ENCODE peak calls at places on chromosome 5, in ten cellular contexts. B is uterus; Q is GM19239; T is kidney; W is epithelial cell of esophagus; Z is astrocyte of the cerebellum; I is GM13976; H is NCI-H2107; O is posterior cingulate gyrus; D is activated CD8-positive, alpha-beta memory T cell treated with anti-CD3 and anti-CD28 coated beads, Interleukin-2, amount 10 ng/mL, durations not matched to agents 7 days and 5 days. L is an unnamed sample.

GRCh38 chr5:144465441-144465840 is 294.8 kb downstream of the KCTD16 start:
- DNase-seq in H (peak), Z (no peak), I (no peak), Q (no peak), D (no peak), O (no peak), T (no peak), B (no peak), W (no peak), L (no peak)

GRCh38 chr5:113325054-113325453 is 109.7 kb downstream of the TSSK1B start:
- DNase-seq in Q (no peak), Z (no peak), H (no peak), B (no peak), W (no peak), D (no peak), I (no peak), O (no peak), T (no peak), L (no peak)

GRCh38 chr5:91632871-91633270 is 249.8 kb upstream of the ARRDC3 start:
- DNase-seq in I (no peak), Q (no peak), O (no peak), B (no peak), W (no peak), T (no peak), D (no peak), H (no peak), Z (no peak), L (peak)

GRCh38 chr5:55959208-55959607 is 35.6 kb downstream of the IL6ST start:
- DNase-seq in T (no peak), I (no peak), W (no peak), D (no peak), Z (no peak), B (no peak), Q (no peak), O (no peak), H (no peak), L (no peak)

GRCh38 chr5:89280103-89281037 is 397.4 kb upstream of the MEF2C start:
- DNase-seq in T (no peak), W (no peak), B (no peak), Q (no peak), Z (no peak), H (no peak), O (no peak), D (no peak), I (no peak), L (no peak)

GRCh38 chr5:154311362-154311761 is 120.8 kb downstream of the GALNT10 start:
- DNase-seq in I (peak), W (peak), B (no peak), Q (peak), H (no peak), T (no peak), Z (no peak), O (no peak), D (no peak), L (no peak)

GRCh38 chr5:6632324-6632930 is 417 bp downstream of the NSUN2 start:
- DNase-seq in Z (peak), T (peak), B (no peak), O (peak), Q (no peak), H (peak), W (peak), D (no peak), I (no peak), L (no peak)

GRCh38 chr5:111734013-111734412 is 23.0 kb downstream of the NREP start:
- DNase-seq in I (no peak), D (no peak), B (no peak), T (no peak), H (no peak), Q (no peak), O (peak), Z (no peak), W (peak), L (no peak)

GRCh38 chr5:98975223-98975622 is 46.4 kb upstream of the CHD1 start:
- DNase-seq in Q (no peak), I (no peak), D (no peak), B (no peak), Z (no peak), T (no peak), H (no peak), O (no peak), W (peak), L (no peak)

GRCh38 chr5:139481580-139482049 is 943 bp downstream of the STING1 start:
- DNase-seq in Q (no peak), W (peak), B (peak), Z (no peak), I (peak), H (no peak), O (no peak), D (peak), T (no peak), L (peak)

GRCh38 chr5:138035605-138036537 is 3.0 kb upstream of the FAM13B start:
- DNase-seq in B (peak), H (peak), Z (peak), I (peak), Q (peak), O (peak), W (peak), T (no peak), D (peak), L (peak)

GRCh38 chr5:87170799-87171198 is 96.9 kb upstream of the RASA1 start:
- DNase-seq in D (no peak), H (no peak), I (no peak), Z (no peak), O (no peak), B (no peak), W (no peak), T (no peak), Q (no peak), L (no peak)

GRCh38 chr5:66796306-66797292 is 200.4 kb downstream of the MAST4 start:
- DNase-seq in B (no peak), Q (no peak), O (no peak), Z (no peak), I (no peak), D (no peak), W (peak), H (no peak), T (no peak), L (no peak)

GRCh38 chr5:87233122-87233521 is 34.6 kb upstream of the RASA1 start:
- DNase-seq in I (no peak), Z (no peak), O (no peak), B (no peak), H (no peak), T (no peak), D (no peak), W (no peak), Q (no peak), L (no peak)

GRCh38 chr5:180595381-180596114 is 4.2 kb upstream of the SCGB3A1 start:
- DNase-seq in W (no peak), B (no peak), H (no peak), Z (no peak), T (peak), O (peak), Q (no peak), D (peak), I (no peak), L (no peak)

GRCh38 chr5:103472820-103473219 is 89.8 kb downstream of the NUDT12 start:
- DNase-seq in I (no peak), T (no peak), H (no peak), Z (no peak), Q (no peak), D (no peak), B (no peak), O (no peak), W (peak), L (no peak)

GRCh38 chr5:82405166-82405565 is 127.0 kb upstream of the RPS23 start:
- DNase-seq in Q (no peak), H (no peak), Z (peak), O (no peak), B (no peak), T (no peak), I (no peak), D (no peak), W (peak), L (no peak)

GRCh38 chr5:104793031-104793430 is 1230.4 kb upstream of the NUDT12 start:
- DNase-seq in D (no peak), B (no peak), Z (peak), T (no peak), O (no peak), W (peak), I (no peak), H (no peak), Q (no peak), L (no peak)

GRCh38 chr5:35919191-35919590 is 19.2 kb downstream of the CAPSL start:
- DNase-seq in T (no peak), I (no peak), B (no peak), D (no peak), O (no peak), W (peak), H (no peak), Z (peak), Q (no peak), L (no peak)

GRCh38 chr5:172828911-172829431 is 5.1 kb upstream of the ERGIC1 start:
- DNase-seq in T (no peak), W (peak), D (no peak), Z (peak), H (no peak), Q (no peak), B (no peak), I (no peak), O (no peak), L (no peak)

GRCh38 chr5:1521671-1522600 is 1.8 kb downstream of the LPCAT1 start:
- DNase-seq in B (peak), D (peak), I (no peak), Q (no peak), O (peak), T (peak), W (peak), H (peak), Z (no peak), L (no peak)

GRCh38 chr5:55450050-55450765 is 84.6 kb downstream of the PLPP1 start:
- DNase-seq in Q (no peak), W (peak), H (no peak), Z (no peak), D (no peak), I (no peak), B (no peak), O (no peak), T (no peak), L (no peak)

GRCh38 chr5:119355636-119356383 is at the start of gene TNFAIP8:
- DNase-seq in T (peak), W (peak), Z (peak), Q (no peak), B (peak), D (peak), I (peak), O (peak), H (no peak), L (no peak)

L was measured in DMS79.